ENCODE peak calls at places on chromosomes 6 and 20, in four cellular contexts. B is dermis blood vessel endothelial cell, W is activated B cell treated with CpG ODN at 0.5 μM for 24 hours, K is AG08395. E is an unnamed sample.

GRCh38 chr20:54067606-54068174 is 2.7 kb downstream of the BCAS1 start:
- DNase-seq in B (no peak), W (no peak), K (peak; percentile 43), E (no peak)

GRCh38 chr6:70547905-70548304 is 18.8 kb upstream of the SDHAF4 start:
- DNase-seq in B (no peak), W (no peak), K (no peak), E (no peak)

GRCh38 chr20:878511-879307 is 37.4 kb downstream of the ANGPT4 start:
- DNase-seq in W (no peak), K (peak; percentile 38), B (peak; percentile 56), E (peak; percentile 41)

GRCh38 chr6:136552054-136552453 is 1.8 kb upstream of the MAP7 start:
- DNase-seq in B (no peak), W (no peak), K (no peak), E (no peak)

GRCh38 chr20:61042501-61043385 is 209.3 kb upstream of the CDH4 start:
- DNase-seq in K (no peak), B (no peak), W (no peak), E (no peak)

GRCh38 chr20:62068997-62069396 is 3.3 kb upstream of the TAF4 start:
- DNase-seq in B (no peak), K (no peak), W (no peak), E (no peak)

GRCh38 chr6:136784910-136785746 is 7.1 kb downstream of the MAP3K5 start:
- DNase-seq in W (no peak), B (peak; percentile 91), K (no peak), E (peak; percentile 92)

GRCh38 chr20:17570347-17571152 is 675 bp downstream of the DSTN start:
- DNase-seq in K (peak; percentile 29), W (no peak), B (peak; percentile 67), E (peak; percentile 67)

GRCh38 chr6:123415844-123416468 is 220.8 kb downstream of the TRDN start:
- DNase-seq in K (peak; percentile 23), W (no peak), B (peak; percentile 63), E (peak; percentile 76)

GRCh38 chr20:31355981-31356380 is 12.4 kb upstream of the DEFB118 start:
- DNase-seq in W (no peak), B (no peak), K (no peak), E (no peak)

GRCh38 chr20:1665345-1665744 is 7.8 kb upstream of the SIRPG start:
- DNase-seq in B (no peak), K (no peak), W (no peak), E (no peak)

GRCh38 chr6:138491020-138491419 is 8.3 kb downstream of the NHSL1 start:
- DNase-seq in W (no peak), B (no peak), K (no peak), E (no peak)

GRCh38 chr6:97151611-97152010 is 131.4 kb downstream of the MMS22L start:
- DNase-seq in B (no peak), K (no peak), W (no peak), E (no peak)

GRCh38 chr6:56729719-56730118 is 87.0 kb upstream of the DST start:
- DNase-seq in W (no peak), K (peak; percentile 59), B (peak; percentile 44), E (peak; percentile 74)

GRCh38 chr6:64266351-64266821 is 630.8 kb downstream of the PHF3 start:
- DNase-seq in B (no peak), K (no peak), W (no peak), E (no peak)

GRCh38 chr6:9540534-9541126 is 874.2 kb downstream of the TFAP2A start:
- DNase-seq in W (no peak), K (peak; percentile 50), B (peak; percentile 76), E (peak; percentile 45)

GRCh38 chr20:61140576-61140975 is 111.5 kb upstream of the CDH4 start:
- DNase-seq in W (no peak), K (no peak), B (no peak), E (no peak)

GRCh38 chr20:23193985-23194384 is 107.9 kb upstream of the CD93 start:
- DNase-seq in W (no peak), K (no peak), B (no peak), E (no peak)

GRCh38 chr6:26538936-26539615 is 910 bp downstream of the HMGN4 start:
- DNase-seq in W (no peak), K (no peak), B (no peak), E (peak; percentile 11)

GRCh38 chr6:161477901-161478425 is 204.1 kb upstream of the AGPAT4 start:
- DNase-seq in B (no peak), K (no peak), W (no peak), E (no peak)

GRCh38 chr6:169724554-169725269 is 412 bp upstream of the PHF10 start:
- DNase-seq in K (peak; percentile 30), B (peak; percentile 75), W (peak; percentile 70), E (peak; percentile 56)

GRCh38 chr6:70575899-70576298 is 9.2 kb downstream of the SDHAF4 start:
- DNase-seq in B (no peak), W (no peak), K (no peak), E (no peak)

GRCh38 chr6:56692586-56693245 is 50.0 kb upstream of the DST start:
- DNase-seq in K (peak; percentile 52), B (no peak), W (no peak), E (no peak)

GRCh38 chr6:11712760-11713159 is 65.8 kb downstream of the ADTRP start:
- DNase-seq in K (peak; percentile 32), B (no peak), W (no peak), E (no peak)

GRCh38 chr20:44274303-44275017 is 27.4 kb downstream of the GDAP1L1 start:
- DNase-seq in W (no peak), B (no peak), K (no peak), E (no peak)

E was measured in lung microvascular endothelial cell.